ENCODE peak calls at places on chromosomes 12 and 14, in six cellular contexts. N is thyroid gland, J is fibroblast of pulmonary artery, E is WERI-Rb-1, Y is AG09309, O is AG10803. V is an unnamed sample.
A peak's percentile ranks its signal among the peaks of the same experiment; 100 is the strongest.

GRCh38 chr14:66009104-66009503 is 477.1 kb upstream of the CCDC196 start:
- DNase-seq in N (no peak), J (peak; percentile 97), E (no peak), Y (peak; percentile 80), O (peak; percentile 81), V (no peak)

GRCh38 chr12:41019461-41019860 is 168.7 kb upstream of the PDZRN4 start:
- DNase-seq in N (no peak), J (no peak), E (no peak), Y (no peak), O (no peak), V (no peak)

GRCh38 chr12:2868986-2869385 is 8.0 kb downstream of the FOXM1 start:
- DNase-seq in N (no peak), J (no peak), E (no peak), Y (no peak), O (peak; percentile 18), V (no peak)

GRCh38 chr12:32047846-32048245 is 58.8 kb upstream of the BICD1 start:
- DNase-seq in N (no peak), J (no peak), E (no peak), Y (no peak), O (no peak), V (no peak)

GRCh38 chr14:71800878-71801277 is 131.4 kb upstream of the RGS6 start:
- DNase-seq in N (no peak), J (no peak), E (no peak), Y (no peak), O (no peak), V (no peak)

GRCh38 chr12:27966870-27967269 is 5.7 kb downstream of the PTHLH start:
- DNase-seq in N (no peak), J (peak; percentile 95), E (no peak), Y (peak; percentile 91), O (peak; percentile 94), V (no peak)

GRCh38 chr12:104219361-104219892 is 3.8 kb downstream of the TXNRD1 start:
- DNase-seq in N (no peak), J (peak; percentile 99), E (no peak), Y (peak; percentile 100), O (peak; percentile 99), V (no peak)

GRCh38 chr14:49249022-49249421 is 337.2 kb downstream of the RPS29 start:
- DNase-seq in N (no peak), J (no peak), E (no peak), Y (no peak), O (peak; percentile 12), V (no peak)

GRCh38 chr12:51000245-51000644 is 25.9 kb downstream of the SLC11A2 start:
- DNase-seq in N (no peak), J (no peak), E (no peak), Y (no peak), O (peak; percentile 75), V (no peak)

GRCh38 chr12:92080390-92081285 is 65.0 kb downstream of the BTG1 start:
- DNase-seq in N (no peak), J (peak; percentile 83), E (no peak), Y (peak; percentile 97), O (peak; percentile 97), V (no peak)

GRCh38 chr12:20507711-20508110 is 139.4 kb downstream of the PDE3A start:
- DNase-seq in N (no peak), J (peak; percentile 18), E (no peak), Y (no peak), O (no peak), V (no peak)

GRCh38 chr12:131205534-131205933 is 251.8 kb downstream of the ADGRD1 start:
- DNase-seq in N (no peak), J (no peak), E (no peak), Y (no peak), O (no peak), V (no peak)

GRCh38 chr14:20580242-20580641 is 7.6 kb downstream of the RNASE11 start:
- DNase-seq in N (no peak), J (no peak), E (no peak), Y (no peak), O (no peak), V (no peak)

GRCh38 chr14:91352696-91353692 is 64.6 kb downstream of the CCDC88C start:
- DNase-seq in N (no peak), J (no peak), E (no peak), Y (no peak), O (no peak), V (no peak)

GRCh38 chr14:26138764-26139445 is 458.9 kb downstream of the NOVA1 start:
- DNase-seq in N (no peak), J (peak; percentile 73), E (no peak), Y (no peak), O (no peak), V (no peak)

GRCh38 chr14:34971381-34971780 is 11.4 kb upstream of the SRP54 start:
- DNase-seq in N (no peak), J (no peak), E (no peak), Y (no peak), O (peak; percentile 50), V (no peak)

GRCh38 chr12:15562263-15562662 is 226.9 kb downstream of the EPS8 start:
- DNase-seq in N (no peak), J (no peak), E (no peak), Y (no peak), O (no peak), V (no peak)

GRCh38 chr12:59780605-59781135 is 184.8 kb downstream of the SLC16A7 start:
- DNase-seq in N (no peak), J (peak; percentile 62), E (no peak), Y (peak; percentile 3), O (peak; percentile 51), V (no peak)

GRCh38 chr14:44370727-44371126 is 136.4 kb downstream of the FSCB start:
- DNase-seq in N (no peak), J (no peak), E (no peak), Y (no peak), O (no peak), V (no peak)

GRCh38 chr14:60621386-60621785 is 27.9 kb downstream of the SIX1 start:
- DNase-seq in N (no peak), J (no peak), E (no peak), Y (no peak), O (no peak), V (no peak)

GRCh38 chr14:64114166-64114565 is 180.0 kb downstream of the ESR2 start:
- DNase-seq in N (no peak), J (peak; percentile 43), E (peak; percentile 66), Y (no peak), O (no peak), V (no peak)

GRCh38 chr12:114780746-114781399 is 96.9 kb upstream of the TBX3 start:
- DNase-seq in N (no peak), J (no peak), E (no peak), Y (no peak), O (no peak), V (no peak)

GRCh38 chr12:55142896-55143870 is 17.0 kb downstream of the OR9K2 start:
- DNase-seq in N (peak; percentile 28), J (peak; percentile 56), E (peak; percentile 59), Y (peak; percentile 0), O (peak; percentile 31), V (no peak)

GRCh38 chr14:95157987-95158712 is 821 bp upstream of the DICER1 start:
- DNase-seq in N (no peak), J (no peak), E (no peak), Y (no peak), O (no peak), V (no peak)

GRCh38 chr14:68796418-68797101 is 3.7 kb upstream of the ZFP36L1 start:
- DNase-seq in N (no peak), J (peak; percentile 32), E (no peak), Y (no peak), O (peak; percentile 32), V (no peak)

GRCh38 chr12:130482448-130482847 is 144.8 kb downstream of the PIWIL1 start:
- DNase-seq in N (no peak), J (no peak), E (no peak), Y (no peak), O (no peak), V (no peak)

GRCh38 chr12:120444676-120445075 is 1.5 kb downstream of the TRIAP1 start:
- DNase-seq in N (no peak), J (no peak), E (no peak), Y (no peak), O (no peak), V (no peak)

GRCh38 chr12:120447992-120448391 is 1.7 kb downstream of the GATC start:
- DNase-seq in N (no peak), J (no peak), E (no peak), Y (no peak), O (no peak), V (no peak)

DNA sequence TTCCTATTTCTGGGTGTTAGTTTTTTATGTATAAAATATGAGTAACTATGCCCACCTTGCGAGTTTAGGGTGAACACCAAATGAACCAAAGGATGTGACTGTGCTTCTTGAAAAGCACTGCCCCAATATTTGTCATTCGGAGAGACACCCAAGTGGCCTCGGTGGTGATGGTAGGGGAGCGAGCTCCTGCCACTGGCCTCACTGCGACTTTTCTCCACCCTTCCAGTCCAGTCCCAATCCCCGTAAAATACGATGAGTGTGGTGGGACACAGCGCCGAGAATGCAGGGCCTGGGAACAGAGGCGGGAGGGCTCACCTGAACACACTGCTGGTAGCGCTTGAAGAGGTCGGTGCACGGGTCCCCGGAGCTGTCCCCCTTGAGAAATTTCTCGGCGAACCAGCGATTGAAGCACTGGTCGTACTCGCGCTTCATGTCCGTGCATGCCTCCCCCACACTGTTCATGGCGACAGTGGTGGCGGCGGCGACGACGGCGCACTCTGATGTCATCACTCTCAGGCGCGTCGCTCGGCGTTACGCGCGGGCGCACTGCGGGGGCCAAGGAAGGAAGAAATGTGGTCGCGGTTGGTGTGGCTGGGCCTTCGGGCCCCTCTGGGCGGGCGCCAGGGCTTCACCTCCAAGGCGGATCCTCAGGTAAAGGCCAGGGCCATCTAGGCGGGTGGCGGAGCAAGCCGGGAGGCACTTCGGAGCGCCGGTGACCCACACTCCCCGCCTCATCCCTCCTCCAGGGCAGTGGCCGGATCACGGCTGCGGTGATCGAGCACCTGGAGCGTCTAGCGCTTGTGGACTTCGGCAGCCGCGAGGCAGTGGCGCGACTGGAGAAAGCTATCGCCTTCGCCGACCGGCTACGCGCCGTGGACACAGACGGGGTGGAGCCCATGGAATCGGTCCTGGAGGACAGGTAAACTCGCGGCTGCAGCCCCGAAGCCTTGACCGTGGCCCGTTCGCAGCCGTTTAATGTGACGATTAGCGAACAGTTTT is at the start of the genes GATC and TRIAP1:
- DNase-seq in N (peak; percentile 82), J (peak; percentile 75), E (peak; percentile 86), Y (no peak), O (peak; percentile 62), V (peak; percentile 71)
- TF ChIP-seq CTCF in N (no peak), J (no peak), E (no peak), Y (no peak), O (no peak), V (no peak)

GRCh38 chr12:127722651-127723050 is 544.3 kb upstream of the TMEM132C start:
- DNase-seq in N (no peak), J (no peak), E (peak; percentile 42), Y (no peak), O (no peak), V (no peak)
- TF ChIP-seq CTCF in N (no peak), J (no peak), E (no peak), Y (no peak), O (no peak), V (no peak)

GRCh38 chr14:43369710-43370109 is 1137.4 kb downstream of the FSCB start:
- DNase-seq in N (no peak), J (no peak), E (no peak), Y (no peak), O (no peak), V (no peak)
- TF ChIP-seq CTCF in N (no peak), J (no peak), E (no peak), Y (no peak), O (no peak), V (no peak)

DNA sequence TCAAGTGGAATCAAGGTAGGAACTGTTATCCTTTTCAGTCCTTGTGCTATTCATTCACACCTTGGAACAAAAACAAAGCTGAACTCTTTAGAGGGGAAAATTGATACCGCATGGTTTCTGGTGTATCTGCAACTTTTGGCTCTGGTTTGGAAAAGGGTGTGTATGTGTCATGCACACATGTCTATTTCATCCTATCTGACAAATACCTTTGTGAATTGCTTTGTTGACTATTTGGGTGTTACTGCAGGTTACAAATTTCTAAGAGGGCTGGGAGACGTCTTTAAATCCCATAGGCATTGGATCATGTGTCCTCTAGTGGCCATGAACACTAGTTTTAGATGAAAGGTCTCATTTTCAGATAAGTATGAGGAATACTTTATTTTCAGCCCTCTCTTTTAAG is 59.9 kb upstream of the IFNG-AS1 start:
- DNase-seq in N (no peak), J (no peak), E (no peak), Y (no peak), O (no peak), V (no peak)
- TF ChIP-seq CTCF in N (no peak), J (no peak), E (no peak), Y (no peak), O (no peak), V (no peak)

V was measured in omental fat pad.